ENCODE peak calls at places on chromosomes 3 and 15, in four cellular contexts. One of them, this sample, is unnamed.
A peak's percentile ranks its signal among the peaks of the same experiment; 100 is the strongest.

GRCh38 chr3:153277029-153277428 is 115.0 kb downstream of the RAP2B start:
- DNase-seq in GM12865: no peak
- DNase-seq in brain microvascular endothelial cell: no peak
- DNase-seq in DND-41: no peak
- DNase-seq in this sample: no peak

GRCh38 chr3:8239718-8240698 is 261.6 kb upstream of the LMCD1 start:
- DNase-seq in GM12865: peak; percentile 63
- DNase-seq in brain microvascular endothelial cell: peak; percentile 9
- DNase-seq in DND-41: peak; percentile 50
- DNase-seq in this sample: no peak

GRCh38 chr15:39213385-39213840 is 367.5 kb upstream of the THBS1 start:
- DNase-seq in GM12865: no peak
- DNase-seq in brain microvascular endothelial cell: peak; percentile 98
- DNase-seq in DND-41: no peak
- DNase-seq in this sample: peak; percentile 99

GRCh38 chr3:117873236-117873635 is 1161.4 kb downstream of the IGSF11 start:
- DNase-seq in GM12865: no peak
- DNase-seq in brain microvascular endothelial cell: no peak
- DNase-seq in DND-41: no peak
- DNase-seq in this sample: no peak

GRCh38 chr15:100082761-100083402 is 258.9 kb downstream of the ADAMTS17 start:
- DNase-seq in GM12865: no peak
- DNase-seq in brain microvascular endothelial cell: no peak
- DNase-seq in DND-41: no peak
- DNase-seq in this sample: no peak

GRCh38 chr3:152428577-152428976 is 159.8 kb downstream of the MBNL1 start:
- DNase-seq in GM12865: no peak
- DNase-seq in brain microvascular endothelial cell: no peak
- DNase-seq in DND-41: no peak
- DNase-seq in this sample: no peak

GRCh38 chr3:191531434-191531833 is 70.5 kb downstream of the PYDC2 start:
- DNase-seq in GM12865: no peak
- DNase-seq in brain microvascular endothelial cell: no peak
- DNase-seq in DND-41: no peak
- DNase-seq in this sample: no peak

GRCh38 chr15:99732268-99732641 is 982 bp downstream of the LYSMD4 start:
- DNase-seq in GM12865: peak; percentile 15
- DNase-seq in brain microvascular endothelial cell: no peak
- DNase-seq in DND-41: no peak
- DNase-seq in this sample: no peak

GRCh38 chr3:72012376-72012775 is 227.4 kb upstream of the PROK2 start:
- DNase-seq in GM12865: peak; percentile 45
- DNase-seq in brain microvascular endothelial cell: no peak
- DNase-seq in DND-41: no peak
- DNase-seq in this sample: no peak

GRCh38 chr3:158103956-158104338 is 2.3 kb downstream of the SHOX2 start:
- DNase-seq in GM12865: no peak
- DNase-seq in brain microvascular endothelial cell: no peak
- DNase-seq in DND-41: no peak
- DNase-seq in this sample: no peak

GRCh38 chr3:175651716-175652115 is 792.6 kb downstream of the NAALADL2 start:
- DNase-seq in GM12865: peak; percentile 6
- DNase-seq in brain microvascular endothelial cell: no peak
- DNase-seq in DND-41: no peak
- DNase-seq in this sample: no peak

GRCh38 chr3:100710355-100711198 is 1.3 kb downstream of the TFG start:
- DNase-seq in GM12865: peak; percentile 87
- DNase-seq in brain microvascular endothelial cell: peak; percentile 79
- DNase-seq in DND-41: peak; percentile 46
- DNase-seq in this sample: no peak

GRCh38 chr3:44476181-44476599 is 1.3 kb downstream of the ZNF445 start:
- DNase-seq in GM12865: peak; percentile 59
- DNase-seq in brain microvascular endothelial cell: peak; percentile 17
- DNase-seq in DND-41: peak; percentile 30
- DNase-seq in this sample: no peak

GRCh38 chr3:194281306-194281705 is 69.8 kb downstream of the CPN2 start:
- DNase-seq in GM12865: no peak
- DNase-seq in brain microvascular endothelial cell: no peak
- DNase-seq in DND-41: no peak
- DNase-seq in this sample: no peak

GRCh38 chr15:86040360-86041095 is 39.1 kb upstream of the AGBL1 start:
- DNase-seq in GM12865: no peak
- DNase-seq in brain microvascular endothelial cell: no peak
- DNase-seq in DND-41: peak; percentile 13
- DNase-seq in this sample: no peak

GRCh38 chr3:10981961-10982360 is 10.6 kb upstream of the SLC6A1 start:
- DNase-seq in GM12865: no peak
- DNase-seq in brain microvascular endothelial cell: peak; percentile 65
- DNase-seq in DND-41: no peak
- DNase-seq in this sample: no peak

GRCh38 chr3:158845748-158846350 is 44.0 kb downstream of the MFSD1 start:
- DNase-seq in GM12865: peak; percentile 70
- DNase-seq in brain microvascular endothelial cell: no peak
- DNase-seq in DND-41: peak; percentile 27
- DNase-seq in this sample: peak; percentile 9

GRCh38 chr3:155704041-155704440 is 40.8 kb downstream of the PLCH1 start:
- DNase-seq in GM12865: no peak
- DNase-seq in brain microvascular endothelial cell: no peak
- DNase-seq in DND-41: no peak
- DNase-seq in this sample: no peak

GRCh38 chr15:66714543-66714981 is 12.5 kb downstream of the SMAD6 start:
- DNase-seq in GM12865: no peak
- DNase-seq in brain microvascular endothelial cell: no peak
- DNase-seq in DND-41: no peak
- DNase-seq in this sample: peak; percentile 26

GRCh38 chr3:127050733-127051132 is 67.8 kb downstream of the PLXNA1 start:
- DNase-seq in GM12865: no peak
- DNase-seq in brain microvascular endothelial cell: no peak
- DNase-seq in DND-41: no peak
- DNase-seq in this sample: peak; percentile 19

GRCh38 chr3:108296239-108296638 is at the start of gene HHLA2:
- DNase-seq in GM12865: peak; percentile 65
- DNase-seq in brain microvascular endothelial cell: no peak
- DNase-seq in DND-41: no peak
- DNase-seq in this sample: no peak

GRCh38 chr15:36773698-36774097 is 194.3 kb downstream of the CDIN1 start:
- DNase-seq in GM12865: no peak
- DNase-seq in brain microvascular endothelial cell: no peak
- DNase-seq in DND-41: no peak
- DNase-seq in this sample: no peak
- TF ChIP-seq CTCF in GM12865: no peak
- TF ChIP-seq CTCF in brain microvascular endothelial cell: no peak
- TF ChIP-seq CTCF in DND-41: no peak
- TF ChIP-seq CTCF in this sample: no peak

DNA sequence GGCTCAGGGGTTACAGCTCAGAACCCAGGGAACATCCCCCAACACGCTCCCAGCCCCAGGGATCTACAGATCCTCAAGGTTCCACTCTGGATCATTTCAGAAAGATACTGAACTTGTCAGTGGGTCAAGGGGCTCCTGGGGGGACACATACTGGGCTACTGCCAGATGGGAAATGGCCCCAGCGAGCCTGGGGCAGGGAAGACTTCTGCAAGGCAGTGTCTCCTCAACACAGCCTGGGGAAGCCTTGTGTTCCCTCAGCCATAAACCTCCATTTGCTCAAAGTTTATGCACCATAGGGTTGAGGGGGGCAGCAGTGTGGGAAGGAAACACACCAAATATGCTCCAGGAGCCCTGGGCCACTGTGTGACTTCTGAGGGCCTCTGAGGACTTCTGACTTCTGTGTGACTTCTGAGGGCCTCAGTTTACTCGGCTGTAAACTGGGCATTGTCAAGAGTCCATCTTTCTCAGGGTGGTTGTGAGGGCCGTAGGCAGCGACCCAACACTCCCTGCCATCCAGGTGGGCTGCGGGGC is 58.4 kb downstream of the IQSEC1 start:
- DNase-seq in GM12865: no peak
- DNase-seq in brain microvascular endothelial cell: no peak
- DNase-seq in DND-41: no peak
- DNase-seq in this sample: no peak
- H3K4me3 ChIP-seq in GM12865: peak overlapping the region; percentile 56
- H3K4me3 ChIP-seq in brain microvascular endothelial cell: no peak overlapping the region
- H3K4me3 ChIP-seq in DND-41: peak overlapping the region; percentile 52
- H3K4me3 ChIP-seq in this sample: no peak overlapping the region

GRCh38 chr3:76683256-76683655 is 356.6 kb upstream of the ROBO2 start:
- DNase-seq in GM12865: no peak
- DNase-seq in brain microvascular endothelial cell: no peak
- DNase-seq in DND-41: no peak
- DNase-seq in this sample: no peak

GRCh38 chr3:76684946-76685345 is 355.0 kb upstream of the ROBO2 start:
- DNase-seq in GM12865: no peak
- DNase-seq in brain microvascular endothelial cell: no peak
- DNase-seq in DND-41: no peak
- DNase-seq in this sample: no peak

DNA sequence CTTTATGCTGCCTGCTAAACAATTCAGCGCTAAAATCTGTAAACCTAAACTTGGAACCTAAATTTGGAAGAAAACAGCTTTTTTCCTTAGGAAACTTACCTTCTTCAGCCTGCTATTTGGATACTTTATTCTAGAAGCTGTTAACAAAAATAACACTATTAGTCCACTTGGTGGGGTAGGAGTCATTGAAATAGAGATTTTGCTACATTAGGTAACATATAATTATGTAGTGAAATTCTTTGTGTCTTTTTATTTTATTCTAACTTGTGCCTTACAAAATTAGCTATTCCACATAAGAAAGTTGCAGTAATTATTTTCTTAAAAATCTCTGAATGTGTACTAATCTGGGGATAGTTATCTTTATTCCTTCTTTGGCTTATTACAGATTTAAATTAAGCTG is 360.4 kb upstream of the ROBO2 start:
- DNase-seq in GM12865: no peak
- DNase-seq in brain microvascular endothelial cell: no peak
- DNase-seq in DND-41: no peak
- DNase-seq in this sample: no peak
- TF ChIP-seq CTCF in GM12865: no peak
- TF ChIP-seq CTCF in brain microvascular endothelial cell: no peak
- TF ChIP-seq CTCF in DND-41: no peak
- TF ChIP-seq CTCF in this sample: no peak

GRCh38 chr15:30904812-30905211 is 1.1 kb downstream of the FAN1 start:
- DNase-seq in GM12865: no peak
- DNase-seq in brain microvascular endothelial cell: no peak
- DNase-seq in DND-41: no peak
- DNase-seq in this sample: no peak
- H3K4me3 ChIP-seq in GM12865: no peak overlapping the region
- H3K4me3 ChIP-seq in brain microvascular endothelial cell: no peak overlapping the region
- H3K4me3 ChIP-seq in DND-41: peak overlapping the region; percentile 68
- H3K4me3 ChIP-seq in this sample: peak overlapping the region; percentile 79

DNA sequence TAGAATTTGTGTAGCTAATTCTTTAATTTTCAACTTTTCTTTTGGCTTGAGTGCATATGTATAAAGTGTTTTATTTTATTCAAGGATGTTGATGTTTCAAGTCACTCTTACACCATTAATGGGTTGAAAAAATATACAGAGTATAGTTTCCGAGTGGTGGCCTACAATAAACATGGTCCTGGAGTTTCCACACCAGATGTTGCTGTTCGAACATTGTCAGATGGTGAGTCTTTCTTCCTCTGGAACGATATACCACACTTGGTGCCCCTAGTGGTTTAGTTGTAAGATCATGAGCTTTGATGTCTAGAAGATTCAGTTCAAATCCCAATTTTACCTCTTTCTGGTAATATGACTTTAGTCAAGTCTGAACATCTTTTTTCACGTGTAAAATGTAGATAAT is 119.3 kb downstream of the HCN4 start:
- DNase-seq in GM12865: no peak
- DNase-seq in brain microvascular endothelial cell: no peak
- DNase-seq in DND-41: no peak
- DNase-seq in this sample: no peak
- TF ChIP-seq CTCF in GM12865: no peak
- TF ChIP-seq CTCF in brain microvascular endothelial cell: no peak
- TF ChIP-seq CTCF in DND-41: no peak
- TF ChIP-seq CTCF in this sample: no peak

This sample was measured in retinal pigment epithelial cell.